ENCODE peak calls at places on chromosome 6, in four cellular contexts. V, I, H and A are unnamed samples. For H3K4me1, the result is how much of the 10 kb centered on the place peaks cover.

GRCh38 chr6:17013701-17014100 is 88.1 kb upstream of the STMND1 start:
- DNase-seq in V (no peak), I (no peak), H (no peak), A (no peak)

GRCh38 chr6:139568956-139569538 is 194.6 kb upstream of the CITED2 start:
- DNase-seq in V (no peak), I (no peak), H (no peak), A (no peak)

GRCh38 chr6:147022041-147022440 is 182.2 kb upstream of the STXBP5 start:
- DNase-seq in V (no peak), I (no peak), H (no peak), A (no peak)

GRCh38 chr6:52610745-52611355 is 34.0 kb upstream of the TRAM2 start:
- DNase-seq in V (no peak), I (no peak), H (no peak), A (no peak)

GRCh38 chr6:157531169-157531985 is 150.4 kb downstream of the ZDHHC14 start:
- DNase-seq in V (peak), I (no peak), H (no peak), A (peak)

GRCh38 chr6:135266675-135267074 is 85.6 kb downstream of the MYB start:
- DNase-seq in V (no peak), I (no peak), H (no peak), A (no peak)

GRCh38 chr6:136685540-136686108 is 106.7 kb downstream of the MAP3K5 start:
- DNase-seq in V (no peak), I (no peak), H (no peak), A (no peak)

GRCh38 chr6:116144590-116144989 is 18.7 kb upstream of the COL10A1 start:
- DNase-seq in V (no peak), I (no peak), H (no peak), A (no peak)

GRCh38 chr6:64694356-64694755 is 1012.7 kb downstream of the EYS start:
- DNase-seq in V (no peak), I (no peak), H (no peak), A (no peak)

GRCh38 chr6:25769983-25770382 is 15.4 kb downstream of the SLC17A4 start:
- DNase-seq in V (no peak), I (no peak), H (no peak), A (no peak)

GRCh38 chr6:26243742-26244141 is 121.3 kb upstream of the BTN3A2 start:
- DNase-seq in V (no peak), I (no peak), H (no peak), A (no peak)

GRCh38 chr6:129709909-129710721 is at the start of gene ARHGAP18:
- DNase-seq in V (peak), I (peak), H (peak), A (peak)

GRCh38 chr6:38131527-38131965 is 312.0 kb downstream of the ZFAND3 start:
- DNase-seq in V (no peak), I (no peak), H (no peak), A (no peak)

GRCh38 chr6:11380969-11381744 is 148.7 kb upstream of the NEDD9 start:
- DNase-seq in V (no peak), I (no peak), H (no peak), A (no peak)

GRCh38 chr6:84524636-84525035 is 239.8 kb downstream of the TBX18 start:
- DNase-seq in V (no peak), I (no peak), H (no peak), A (no peak)

GRCh38 chr6:24838994-24839393 is 40.3 kb upstream of the ARMH2 start:
- DNase-seq in V (no peak), I (no peak), H (no peak), A (no peak)

GRCh38 chr6:110526731-110527130 is 50.3 kb upstream of the SLC22A16 start:
- DNase-seq in V (no peak), I (no peak), H (no peak), A (no peak)

GRCh38 chr6:30130887-30131862 is 4.8 kb upstream of the TRIM40 start:
- DNase-seq in V (peak), I (peak), H (peak), A (peak)

GRCh38 chr6:116616757-116617093 is 446 bp downstream of the RSPH4A start:
- DNase-seq in V (peak), I (no peak), H (peak), A (peak)

GRCh38 chr6:52560462-52560861 is 16.4 kb downstream of the TRAM2 start:
- DNase-seq in V (no peak), I (no peak), H (no peak), A (no peak)

GRCh38 chr6:42075159-42075838 is 25.0 kb downstream of the TAF8 start:
- DNase-seq in V (peak), I (peak), H (peak), A (peak)

GRCh38 chr6:126539022-126539421 is 199.1 kb downstream of the CENPW start:
- DNase-seq in V (no peak), I (no peak), H (no peak), A (no peak)

GRCh38 chr6:135113855-135114254 is 59.2 kb upstream of the HBS1L start:
- DNase-seq in V (no peak), I (no peak), H (no peak), A (no peak)

GRCh38 chr6:154653853-154654252 is 79.4 kb upstream of the SCAF8 start:
- DNase-seq in V (no peak), I (no peak), H (peak), A (no peak)

DNA sequence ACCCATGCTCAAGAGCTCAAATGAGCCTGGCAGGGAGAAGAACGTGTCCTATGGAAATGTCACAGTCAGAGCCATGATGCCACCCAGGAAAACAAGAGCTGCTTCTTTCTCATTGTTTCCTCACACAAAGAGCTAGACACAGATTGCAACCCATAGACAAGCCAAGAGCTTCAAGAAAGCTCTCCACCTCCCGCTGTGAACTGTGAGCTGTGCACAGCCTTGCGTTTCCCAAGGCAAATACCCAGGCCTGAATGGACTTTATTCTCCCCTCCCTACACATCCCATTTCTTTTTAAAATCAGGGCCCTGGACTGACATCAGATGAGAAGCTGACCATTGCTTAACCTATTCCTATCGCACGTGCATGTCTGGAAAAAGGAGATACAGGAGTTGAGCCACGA is 388.8 kb downstream of the RNGTT start:
- DNase-seq in V (no peak), I (no peak), H (no peak), A (no peak)
- H3K4me1 ChIP-seq in V (under half), I (under half), H (under half), A (under half)

GRCh38 chr6:2103644-2104523 is 141.5 kb downstream of the GMDS start:
- DNase-seq in V (no peak), I (no peak), H (peak), A (peak)
- H3K27ac ChIP-seq in V (no peak), I (no peak), H (peak), A (no peak)

GRCh38 chr6:87152528-87152950 is 2.8 kb upstream of the ZNF292 start:
- DNase-seq in V (no peak), I (no peak), H (no peak), A (no peak)

GRCh38 chr6:87155272-87155919 is at the start of gene ZNF292:
- DNase-seq in V (peak), I (peak), H (peak), A (peak)

GRCh38 chr6:87151786-87152527 is 3.4 kb upstream of the ZNF292 start:
- DNase-seq in V (peak), I (peak), H (peak), A (peak)

GRCh38 chr6:87155920-87156600 is 695 bp downstream of the ZNF292 start:
- DNase-seq in V (peak), I (peak), H (peak), A (peak)

DNA sequence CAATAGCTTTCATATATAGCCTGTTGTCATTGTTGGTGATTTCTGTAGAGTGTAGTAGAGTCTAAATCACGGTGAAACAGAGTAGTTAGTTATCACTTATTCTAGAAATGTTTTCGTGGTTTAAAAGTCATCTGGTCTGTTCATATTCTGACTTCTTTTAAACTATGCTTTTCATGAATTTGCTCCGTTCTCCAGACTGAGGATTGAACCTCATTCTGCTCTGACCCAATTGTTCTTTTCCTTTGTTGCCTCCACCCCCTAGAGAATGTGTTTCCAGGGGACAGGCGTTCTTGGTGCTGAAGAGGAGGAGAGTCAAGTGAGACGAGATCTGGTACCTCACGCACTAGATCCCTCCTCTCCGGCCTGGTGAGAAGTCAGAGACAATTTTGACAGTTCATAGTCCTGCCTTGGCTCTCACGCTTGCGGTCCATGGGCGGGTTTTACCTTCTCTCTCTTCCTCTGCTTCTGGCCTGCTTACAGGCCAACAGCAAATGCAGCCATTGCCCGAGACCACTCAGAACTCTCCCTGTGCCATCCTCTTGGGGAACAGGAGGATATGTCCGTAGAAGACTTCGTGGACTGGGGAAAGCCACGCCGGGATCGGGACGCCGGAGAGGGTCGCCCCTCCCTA is 609 bp upstream of the ZNF292 start:
- DNase-seq in V (no peak), I (peak), H (no peak), A (no peak)
- H3K4me1 ChIP-seq in V (under half), I (under half), H (under half), A (under half)

GRCh38 chr6:87789198-87789899 is 87.3 kb upstream of the AKIRIN2 start:
- DNase-seq in V (no peak), I (no peak), H (no peak), A (no peak)

GRCh38 chr6:87791982-87792381 is 89.9 kb upstream of the AKIRIN2 start:
- DNase-seq in V (no peak), I (no peak), H (no peak), A (no peak)

GRCh38 chr6:87791485-87791884 is 89.5 kb upstream of the AKIRIN2 start:
- DNase-seq in V (no peak), I (no peak), H (no peak), A (no peak)

GRCh38 chr6:87789900-87790290 is 87.9 kb upstream of the AKIRIN2 start:
- DNase-seq in V (no peak), I (no peak), H (no peak), A (no peak)

GRCh38 chr6:87791029-87791428 is 89.0 kb upstream of the AKIRIN2 start:
- DNase-seq in V (no peak), I (no peak), H (no peak), A (no peak)
- H3K27ac ChIP-seq in V (no peak), I (no peak), H (no peak), A (peak)

DNA sequence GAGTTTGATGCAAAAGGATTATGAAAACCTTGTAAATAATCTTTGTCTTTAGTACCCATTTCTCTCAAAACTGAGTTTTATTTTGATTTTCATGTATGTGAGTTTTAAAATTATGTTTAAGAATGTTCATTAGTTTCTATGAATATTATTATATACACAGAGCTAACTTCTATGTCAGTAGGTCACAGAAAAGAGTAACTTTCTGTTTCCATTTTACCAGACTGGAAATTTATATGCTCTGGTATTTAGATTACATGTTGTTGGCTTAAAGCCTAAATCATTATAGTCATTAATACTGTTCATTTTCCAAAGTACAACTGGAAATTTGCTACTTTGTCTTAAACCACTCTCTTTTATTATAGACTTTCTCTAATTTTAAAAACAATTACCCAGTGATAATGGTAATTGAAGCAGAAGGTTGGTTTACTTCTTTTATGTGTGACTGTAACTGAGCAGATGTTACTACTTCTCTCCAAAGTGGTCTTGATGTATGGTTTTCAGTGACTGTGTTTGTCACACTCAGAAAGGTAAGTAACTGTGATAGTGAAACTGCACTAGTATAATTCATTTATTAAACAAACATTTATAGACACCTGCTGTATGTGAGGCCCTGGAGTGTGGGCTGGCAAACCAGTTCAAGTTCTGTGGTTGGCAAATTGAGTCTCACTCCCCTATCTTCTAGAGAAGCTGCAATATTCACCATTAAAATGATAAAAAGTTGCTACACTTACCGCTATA is 13.2 kb downstream of the CRYBG1 start:
- DNase-seq in V (no peak), I (no peak), H (no peak), A (no peak)
- H3K4me1 ChIP-seq in V (under half), I (under half), H (under half), A (under half)